ENCODE peak calls at places on chromosomes 6 and 20, in five cellular contexts. E is suprapubic skin, N is A549, X is breast epithelium, S is erythroblast. Z is an unnamed sample.

GRCh38 chr6:142842423-142843261 is 102.3 kb downstream of the HIVEP2 start:
- DNase-seq in N (no peak), S (no peak), X (no peak), E (no peak), Z (no peak)

GRCh38 chr20:50096237-50096636 is 16.7 kb downstream of the UBE2V1 start:
- DNase-seq in N (no peak), S (no peak), E (peak; percentile 12), X (no peak), Z (no peak)

GRCh38 chr20:53938739-53939138 is 131.7 kb downstream of the BCAS1 start:
- DNase-seq in X (no peak), N (no peak), E (no peak), S (no peak), Z (no peak)

GRCh38 chr6:44297063-44298038 is 15.8 kb downstream of the AARS2 start:
- DNase-seq in E (no peak), N (no peak), S (peak; percentile 41), X (no peak), Z (no peak)

GRCh38 chr20:57476073-57476526 is 48.8 kb downstream of the CTCFL start:
- DNase-seq in S (no peak), X (no peak), E (peak; percentile 32), N (no peak), Z (no peak)

GRCh38 chr20:58708246-58708931 is 15.8 kb downstream of the NPEPL1 start:
- DNase-seq in S (no peak), E (peak; percentile 62), N (no peak), X (no peak), Z (no peak)

GRCh38 chr6:10633216-10633615 is 61.2 kb downstream of the C6orf52 start:
- DNase-seq in E (no peak), N (peak; percentile 28), S (no peak), X (no peak), Z (no peak)

GRCh38 chr6:141562181-141562800 is 570.4 kb upstream of the GJE1 start:
- DNase-seq in X (no peak), N (no peak), E (no peak), S (peak; percentile 27), Z (no peak)

GRCh38 chr20:17624070-17624469 is 54.2 kb downstream of the DSTN start:
- DNase-seq in S (no peak), X (no peak), N (no peak), E (peak; percentile 37), Z (no peak)

GRCh38 chr20:2178328-2179232 is 77.0 kb downstream of the STK35 start:
- DNase-seq in E (peak; percentile 73), S (no peak), N (no peak), X (no peak), Z (peak; percentile 76)

GRCh38 chr6:130829333-130829910 is 2.2 kb downstream of the SMLR1 start:
- DNase-seq in S (no peak), N (no peak), X (no peak), E (no peak), Z (no peak)

GRCh38 chr20:19210426-19211155 is 1.9 kb upstream of the SLC24A3 start:
- DNase-seq in X (no peak), S (no peak), E (no peak), N (no peak), Z (no peak)

GRCh38 chr6:162736933-162737332 is 9.2 kb downstream of the PACRG start:
- DNase-seq in X (no peak), S (no peak), E (no peak), N (no peak), Z (no peak)

GRCh38 chr20:57103146-57103800 is 163.2 kb downstream of the BMP7 start:
- DNase-seq in X (no peak), S (no peak), E (no peak), N (no peak), Z (no peak)

GRCh38 chr6:116408476-116408875 is 37.7 kb downstream of the DSE start:
- DNase-seq in N (no peak), S (no peak), X (no peak), E (no peak), Z (no peak)

GRCh38 chr6:116412270-116412669 is 41.5 kb downstream of the DSE start:
- DNase-seq in N (no peak), S (no peak), E (no peak), X (no peak), Z (no peak)

GRCh38 chr6:116410945-116411623 is 40.3 kb downstream of the DSE start:
- DNase-seq in N (no peak), X (no peak), S (no peak), E (no peak), Z (no peak)

GRCh38 chr6:116406678-116407345 is 36.1 kb downstream of the DSE start:
- DNase-seq in E (no peak), N (no peak), S (no peak), X (no peak), Z (no peak)

DNA sequence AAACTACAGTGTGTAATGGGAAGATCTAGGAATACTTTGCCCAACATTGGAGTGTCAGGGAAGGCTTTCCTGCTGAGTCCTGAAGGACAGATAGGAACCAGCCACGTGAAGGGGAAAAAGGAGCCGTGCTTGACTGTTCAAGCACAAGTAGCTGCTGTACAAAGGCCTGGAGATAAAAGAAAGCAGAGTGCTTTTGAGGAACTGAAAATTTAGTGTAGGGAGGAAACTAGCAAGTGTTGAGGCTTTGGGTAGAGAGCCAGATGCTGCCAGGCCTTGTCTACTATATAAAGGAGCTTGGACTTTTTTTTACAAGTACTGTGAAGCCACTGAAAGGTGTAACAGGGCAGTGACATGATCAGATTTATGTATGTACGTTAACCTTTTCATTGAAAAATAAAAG is 39.0 kb downstream of the DSE start:
- DNase-seq in X (no peak), N (no peak), E (no peak), S (no peak), Z (no peak)
- TF ChIP-seq POLR2A in X (no peak), N (no peak), E (no peak), S (no peak), Z (no peak)

DNA sequence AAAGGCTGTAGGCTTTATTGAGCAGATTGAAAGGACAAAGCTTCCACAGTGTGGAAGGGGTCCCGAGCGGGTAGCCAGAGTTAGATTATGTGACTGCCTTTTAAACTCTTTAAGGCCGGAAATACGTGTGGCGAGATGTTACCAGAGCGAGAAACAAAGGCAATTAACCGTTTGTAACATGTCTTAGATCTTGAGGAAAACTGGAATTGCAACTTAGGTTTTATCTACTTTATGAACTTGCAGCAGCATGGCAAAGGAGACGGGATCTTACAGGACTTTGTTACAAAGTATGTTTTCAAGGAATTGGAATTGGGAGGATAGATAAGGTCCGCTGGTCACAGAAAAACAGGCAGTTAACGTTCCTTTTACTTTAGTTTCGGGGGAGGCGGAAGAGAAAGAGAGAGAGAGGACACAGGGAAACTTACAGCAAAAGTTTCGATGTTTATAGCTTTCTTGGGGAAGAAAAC is 594.7 kb upstream of the ADGRB3 start:
- DNase-seq in E (no peak), N (no peak), S (no peak), X (no peak), Z (no peak)
- TF ChIP-seq POLR2A in E (no peak), N (no peak), S (no peak), X (no peak), Z (no peak)

GRCh38 chr6:30687659-30688431 is 1.4 kb upstream of the PPP1R18 start:
- DNase-seq in N (no peak), X (no peak), E (no peak), S (no peak), Z (no peak)

GRCh38 chr6:30685157-30685976 is 1.1 kb downstream of the PPP1R18 start:
- DNase-seq in N (no peak), E (no peak), X (no peak), S (no peak), Z (no peak)

GRCh38 chr6:30685977-30686907 is at the start of gene PPP1R18:
- DNase-seq in N (no peak), S (peak; percentile 59), E (peak; percentile 89), X (peak; percentile 77), Z (peak; percentile 97)

GRCh38 chr6:30688569-30688968 is 2.1 kb upstream of the PPP1R18 start:
- DNase-seq in N (no peak), X (no peak), E (no peak), S (no peak), Z (no peak)

DNA sequence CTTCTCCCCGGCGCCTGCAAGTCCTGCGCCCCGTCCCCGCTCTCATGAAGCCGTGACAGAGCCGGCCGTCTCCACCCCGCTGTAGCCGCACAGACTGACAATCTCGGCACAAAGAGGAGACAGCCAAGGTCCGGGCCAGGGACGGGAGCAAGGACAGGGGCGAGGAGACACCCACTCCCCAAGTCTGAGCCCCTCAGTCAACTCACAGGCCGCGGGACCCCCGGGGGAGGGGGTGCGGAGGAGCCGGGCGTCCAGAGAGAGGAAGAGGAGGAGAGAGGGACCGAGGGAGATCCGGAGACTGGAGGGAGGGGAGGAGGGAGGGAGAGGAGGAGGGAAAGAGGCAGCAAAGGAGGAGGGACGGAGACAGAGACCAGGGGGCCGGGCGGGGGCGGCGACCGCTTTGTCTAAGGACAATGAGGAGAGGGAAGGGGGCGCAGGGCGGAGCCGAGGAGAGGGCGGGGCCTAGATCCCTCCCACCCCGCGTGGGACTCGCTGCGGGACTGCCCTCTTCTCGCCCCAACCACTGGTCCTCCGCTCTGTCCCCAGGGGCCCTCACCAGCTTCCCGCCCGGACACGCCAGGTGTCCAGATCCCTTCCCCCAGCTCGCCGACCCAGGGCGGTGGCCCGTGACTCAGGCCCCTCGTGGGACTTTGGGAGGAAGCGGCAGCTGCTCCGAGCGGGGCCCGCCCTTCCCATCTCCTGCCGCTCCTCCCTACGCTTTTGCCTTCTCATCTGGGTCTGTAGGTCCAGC is 638 bp upstream of the PPP1R18 start:
- DNase-seq in X (peak; percentile 86), S (peak; percentile 81), N (peak; percentile 54), E (peak; percentile 98), Z (peak; percentile 99)
- TF ChIP-seq POLR2A in X (no peak), S (peak; percentile 33), N (no peak), E (peak; percentile 57), Z (no peak)

GRCh38 chr6:35496851-35497570 is at the start of gene TEAD3:
- DNase-seq in S (peak; percentile 68), E (no peak), N (peak; percentile 63), X (peak; percentile 72), Z (peak; percentile 31)
- TF ChIP-seq POLR2A in S (no peak), E (peak; percentile 61), N (peak; percentile 20), X (no peak), Z (peak; percentile 18)

GRCh38 chr6:165056292-165056691 is 253.1 kb downstream of the C6orf118 start:
- DNase-seq in E (no peak), S (no peak), N (no peak), X (no peak), Z (no peak)

GRCh38 chr6:165055231-165055630 is 254.2 kb downstream of the C6orf118 start:
- DNase-seq in S (no peak), N (no peak), X (no peak), E (no peak), Z (no peak)

GRCh38 chr6:165059032-165059431 is 250.4 kb downstream of the C6orf118 start:
- DNase-seq in S (no peak), E (no peak), N (no peak), X (no peak), Z (no peak)

GRCh38 chr6:165060636-165061190 is 248.7 kb downstream of the C6orf118 start:
- DNase-seq in E (no peak), X (no peak), S (no peak), N (no peak), Z (no peak)
- TF ChIP-seq POLR2A in E (no peak), X (no peak), S (no peak), N (no peak), Z (no peak)